ENCODE peak calls at places on chromosome 17, in four cellular contexts. W is H1, Y is K562, H is HepG2. Z is an unnamed sample.

GRCh38 chr17:55601874-55602364 is 90.7 kb upstream of the SMIM36 start:
- DNase-seq in W (peak; percentile 58), Y (peak; percentile 43), H (peak; percentile 39), Z (peak; percentile 34)

GRCh38 chr17:18925187-18925586 is 26.8 kb upstream of the SLC5A10 start:
- DNase-seq in W (no peak), Y (no peak), H (peak; percentile 74), Z (no peak)

GRCh38 chr17:45170976-45171337 is 9.3 kb downstream of the HEXIM2 start:
- DNase-seq in W (no peak), Y (no peak), H (no peak), Z (no peak)

GRCh38 chr17:80892900-80893603 is 98.6 kb upstream of the CHMP6 start:
- DNase-seq in W (no peak), Y (no peak), H (no peak), Z (peak; percentile 60)

GRCh38 chr17:57034807-57035754 is 50.0 kb upstream of the AKAP1 start:
- DNase-seq in W (no peak), Y (no peak), H (no peak), Z (no peak)

GRCh38 chr17:58006563-58006923 is 503 bp downstream of the SRSF1 start:
- DNase-seq in W (peak; percentile 60), Y (peak; percentile 90), H (peak; percentile 77), Z (peak; percentile 70)

GRCh38 chr17:35605753-35606152 is 18.6 kb downstream of the AP2B1 start:
- DNase-seq in W (no peak), Y (no peak), H (no peak), Z (no peak)

GRCh38 chr17:6047966-6048365 is 22.2 kb upstream of the WSCD1 start:
- DNase-seq in W (no peak), Y (no peak), H (no peak), Z (no peak)

GRCh38 chr17:57035971-57036481 is 49.0 kb upstream of the AKAP1 start:
- DNase-seq in W (no peak), Y (no peak), H (no peak), Z (no peak)

GRCh38 chr17:17780941-17781590 is 55.7 kb downstream of the SREBF1 start:
- DNase-seq in W (peak; percentile 77), Y (no peak), H (no peak), Z (no peak)

GRCh38 chr17:57412520-57413096 is 156.3 kb downstream of the MSI2 start:
- DNase-seq in W (no peak), Y (no peak), H (no peak), Z (no peak)

GRCh38 chr17:51487947-51488346 is 227.6 kb downstream of the UTP18 start:
- DNase-seq in W (peak; percentile 69), Y (peak; percentile 48), H (peak; percentile 33), Z (peak; percentile 1)

GRCh38 chr17:76414334-76415295 is 30.2 kb downstream of the SPHK1 start:
- DNase-seq in W (no peak), Y (peak; percentile 94), H (no peak), Z (no peak)

GRCh38 chr17:51601622-51602261 is 341.4 kb downstream of the UTP18 start:
- DNase-seq in W (no peak), Y (no peak), H (no peak), Z (no peak)

GRCh38 chr17:2704031-2704889 is 7.3 kb downstream of the CLUH start:
- DNase-seq in W (no peak), Y (no peak), H (no peak), Z (no peak)

GRCh38 chr17:29039764-29040598 is 3.0 kb upstream of the PIPOX start:
- DNase-seq in W (no peak), Y (no peak), H (no peak), Z (no peak)

GRCh38 chr17:2101448-2102257 is 46.8 kb downstream of the HIC1 start:
- DNase-seq in W (no peak), Y (peak; percentile 44), H (no peak), Z (peak; percentile 86)

GRCh38 chr17:44384823-44385286 is 4.6 kb downstream of the ITGA2B start:
- DNase-seq in W (peak; percentile 81), Y (no peak), H (no peak), Z (no peak)

GRCh38 chr17:39151680-39152058 is 232 bp upstream of the PLXDC1 start:
- DNase-seq in W (peak; percentile 69), Y (no peak), H (no peak), Z (no peak)

GRCh38 chr17:77754956-77755355 is 203.5 kb upstream of the TNRC6C start:
- DNase-seq in W (no peak), Y (no peak), H (no peak), Z (no peak)

GRCh38 chr17:29379084-29379811 is 10.9 kb upstream of the TAOK1 start:
- DNase-seq in W (no peak), Y (no peak), H (no peak), Z (no peak)

GRCh38 chr17:38663125-38663751 is 11.5 kb downstream of the EPOP start:
- DNase-seq in W (peak; percentile 90), Y (peak; percentile 78), H (peak; percentile 90), Z (no peak)

GRCh38 chr17:5785867-5786509 is 201.7 kb upstream of the NLRP1 start:
- DNase-seq in W (no peak), Y (no peak), H (no peak), Z (no peak)

GRCh38 chr17:8791910-8792270 is 7.3 kb downstream of the MFSD6L start:
- DNase-seq in W (no peak), Y (no peak), H (no peak), Z (no peak)

GRCh38 chr17:75688209-75688771 is 21.2 kb downstream of the SAP30BP start:
- DNase-seq in W (no peak), Y (no peak), H (no peak), Z (no peak)

GRCh38 chr17:5422505-5422904 is 2.5 kb downstream of the RPAIN start:
- DNase-seq in W (no peak), Y (no peak), H (peak; percentile 9), Z (no peak)

GRCh38 chr17:9402590-9403199 is 172.9 kb downstream of the STX8 start:
- DNase-seq in W (peak; percentile 76), Y (peak; percentile 26), H (peak; percentile 45), Z (no peak)

GRCh38 chr17:77483128-77483598 is 342.4 kb downstream of the SEC14L1 start:
- DNase-seq in W (no peak), Y (no peak), H (no peak), Z (no peak)

GRCh38 chr17:77674358-77674757 is 284.1 kb upstream of the TNRC6C start:
- DNase-seq in W (no peak), Y (no peak), H (no peak), Z (no peak)

GRCh38 chr17:47841488-47842308 is 625 bp upstream of the SCRN2 start:
- DNase-seq in W (no peak), Y (no peak), H (no peak), Z (no peak)

GRCh38 chr17:16910341-16910740 is 61.6 kb downstream of the TNFRSF13B start:
- DNase-seq in W (peak; percentile 26), Y (no peak), H (no peak), Z (no peak)

GRCh38 chr17:17320911-17321220 is 17.7 kb downstream of the NT5M start:
- DNase-seq in W (no peak), Y (no peak), H (no peak), Z (no peak)

GRCh38 chr17:73292031-73292531 is 19.7 kb downstream of the CDC42EP4 start:
- DNase-seq in W (no peak), Y (peak; percentile 34), H (no peak), Z (no peak)

GRCh38 chr17:73290399-73291259 is 21.2 kb downstream of the CDC42EP4 start:
- DNase-seq in W (no peak), Y (no peak), H (no peak), Z (no peak)

GRCh38 chr17:73289549-73290254 is 22.1 kb downstream of the CDC42EP4 start:
- DNase-seq in W (no peak), Y (no peak), H (no peak), Z (no peak)

GRCh38 chr17:73293031-73293430 is 18.8 kb downstream of the CDC42EP4 start:
- DNase-seq in W (no peak), Y (no peak), H (no peak), Z (no peak)

GRCh38 chr17:73291260-73291801 is 20.5 kb downstream of the CDC42EP4 start:
- DNase-seq in W (no peak), Y (peak; percentile 82), H (no peak), Z (peak; percentile 69)
- TF ChIP-seq POLR2AphosphoS5 in W (no peak), Y (no peak), H (no peak), Z (peak; percentile 46)

DNA sequence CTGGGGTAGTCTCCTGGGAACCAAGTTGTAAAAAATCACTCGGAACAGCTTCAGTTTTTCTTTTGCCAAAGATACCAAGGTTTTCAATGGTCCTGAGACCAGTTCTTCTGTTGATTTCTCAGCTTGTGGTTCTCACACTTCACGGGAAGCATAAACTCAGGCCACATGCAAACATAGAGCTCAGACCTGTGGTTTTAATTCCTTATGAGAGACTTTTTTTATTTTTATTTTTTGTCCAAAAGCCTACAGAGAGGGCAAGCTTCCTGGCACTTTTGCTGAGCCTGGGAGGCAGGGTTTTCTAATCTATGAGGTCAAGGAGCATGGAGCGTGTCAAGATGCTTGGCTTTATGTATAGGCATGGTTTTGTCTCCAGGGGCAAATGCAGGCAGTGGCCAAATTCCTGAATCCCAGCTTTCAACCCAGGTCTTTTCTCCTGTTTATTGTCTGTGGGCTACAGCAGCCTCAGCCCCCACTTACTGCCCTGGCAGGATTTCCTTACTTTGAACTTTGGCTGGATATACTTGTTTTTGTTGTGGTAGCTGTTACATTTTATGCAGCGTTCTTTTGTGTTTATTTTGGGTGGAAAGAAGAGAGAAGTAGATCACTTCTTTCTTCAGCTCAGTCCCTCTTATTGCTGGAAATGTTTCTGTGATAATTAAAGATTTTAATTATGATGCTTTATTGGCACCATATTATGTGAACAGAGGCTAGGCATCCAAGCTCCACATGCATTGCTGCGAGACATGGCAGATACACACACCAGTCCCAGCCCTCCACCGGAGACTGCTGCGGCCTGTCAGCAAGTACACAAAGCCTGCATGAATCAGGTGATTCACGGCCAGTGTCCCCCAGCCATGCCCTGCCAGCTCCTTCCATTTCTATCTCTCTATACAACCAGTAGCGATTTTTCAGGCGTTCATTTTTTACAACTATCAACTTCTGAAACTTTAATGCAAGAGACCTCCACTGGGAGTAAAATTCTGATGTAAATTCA is 32.7 kb downstream of the HS3ST3A1 start:
- DNase-seq in W (no peak), Y (no peak), H (no peak), Z (no peak)
- TF ChIP-seq GABPA in W (no peak), Y (no peak), H (no peak), Z (no peak)

DNA sequence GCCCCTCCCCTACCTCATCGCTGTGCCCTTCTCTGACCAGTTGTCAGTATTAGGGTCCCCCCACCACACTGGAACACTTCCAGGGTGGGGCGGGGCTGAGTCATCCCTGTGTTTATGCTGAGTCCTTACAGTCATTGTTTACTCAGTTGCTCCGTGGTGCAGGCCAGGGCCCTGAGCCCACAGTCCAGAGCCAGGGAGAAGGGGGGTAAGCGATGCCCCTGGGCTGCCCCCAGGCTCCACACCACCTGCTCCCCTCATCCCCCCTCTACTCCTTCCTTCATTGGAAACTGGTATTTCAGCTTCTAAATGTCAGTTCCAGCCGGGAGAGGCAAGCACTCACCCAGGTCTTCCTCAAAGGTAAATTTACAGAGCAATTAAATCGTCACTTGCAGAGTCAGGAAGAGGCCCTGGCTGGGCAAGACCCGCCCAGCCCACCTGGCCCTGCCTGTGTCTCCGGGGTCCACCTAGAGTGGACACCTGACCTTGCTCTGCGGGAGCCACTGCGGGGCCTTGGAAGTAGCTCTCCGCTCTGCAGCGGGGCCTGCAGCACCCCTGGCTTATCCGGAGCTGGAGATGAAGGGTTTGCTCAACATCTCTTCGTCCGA is 4.8 kb downstream of the ATP2A3 start:
- DNase-seq in W (no peak), Y (peak; percentile 66), H (peak; percentile 62), Z (no peak)
- TF ChIP-seq POLR2AphosphoS5 in W (no peak), Y (no peak), H (no peak), Z (no peak)

DNA sequence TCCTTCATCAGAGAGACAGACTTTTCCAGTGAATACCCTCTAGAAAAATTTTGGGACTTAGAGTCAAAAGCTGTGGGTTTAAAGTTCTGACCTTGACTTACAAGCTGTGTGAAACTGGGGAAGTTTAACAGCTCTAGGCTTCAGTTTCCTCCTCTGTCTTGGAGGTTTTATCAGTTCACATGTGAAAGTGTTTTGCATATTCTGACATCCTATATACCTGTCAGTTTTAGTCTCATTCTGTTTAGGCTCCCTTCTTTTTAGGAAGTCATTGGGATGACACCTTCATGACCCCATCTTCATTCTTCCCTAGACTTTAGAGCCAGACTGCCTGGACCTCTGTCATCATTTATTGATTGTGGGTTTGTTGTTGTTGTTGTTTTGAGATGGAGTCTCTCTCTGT is 44.4 kb downstream of the YPEL2 start:
- DNase-seq in W (no peak), Y (no peak), H (no peak), Z (no peak)
- TF ChIP-seq GABPA in W (no peak), Y (no peak), H (no peak), Z (no peak)

Z was measured in HL-60.